ENCODE peak calls at places on chromosomes 3 and 15, in four cellular contexts. K is astrocyte of the spinal cord, L is psoas muscle, P is OCI-LY7. M is an unnamed sample.
A peak's percentile ranks its signal among the peaks of the same experiment; 100 is the strongest.

GRCh38 chr15:88509321-88509720 is 37.2 kb downstream of the DET1 start:
- DNase-seq in L (no peak), K (no peak), P (no peak), M (no peak)

GRCh38 chr3:172332256-172333041 is 115.8 kb downstream of the GHSR start:
- DNase-seq in P (peak; percentile 57), K (peak; percentile 49), L (no peak), M (peak; percentile 62)

GRCh38 chr15:45429974-45430792 is 51.8 kb upstream of the GATM start:
- DNase-seq in K (peak; percentile 60), L (peak; percentile 71), P (peak; percentile 53), M (peak; percentile 40)

GRCh38 chr15:78978601-78979179 is 33.8 kb upstream of the CTSH start:
- DNase-seq in K (no peak), P (no peak), L (no peak), M (no peak)

GRCh38 chr3:36763850-36764703 is at the start of gene DCLK3:
- DNase-seq in K (no peak), L (peak; percentile 18), P (no peak), M (no peak)

GRCh38 chr3:30795176-30795575 is 99.3 kb downstream of the GADL1 start:
- DNase-seq in L (no peak), K (peak; percentile 23), P (no peak), M (no peak)

GRCh38 chr15:75043509-75044257 is 20.3 kb downstream of the PPCDC start:
- DNase-seq in K (peak; percentile 100), P (peak; percentile 43), L (peak; percentile 96), M (peak; percentile 100)

GRCh38 chr3:61612211-61612995 is 51.0 kb downstream of the PTPRG start:
- DNase-seq in L (no peak), P (no peak), K (no peak), M (peak; percentile 50)

GRCh38 chr3:153050978-153051377 is 111.0 kb upstream of the RAP2B start:
- DNase-seq in L (no peak), K (no peak), P (no peak), M (no peak)

GRCh38 chr3:46276497-46277099 is 34.3 kb downstream of the CCR3 start:
- DNase-seq in L (no peak), K (no peak), P (peak; percentile 38), M (no peak)

GRCh38 chr15:60584355-60585023 is 105.5 kb upstream of the ICE2 start:
- DNase-seq in K (no peak), P (no peak), L (no peak), M (no peak)

GRCh38 chr3:72144773-72145505 is 360.0 kb upstream of the PROK2 start:
- DNase-seq in P (peak; percentile 49), L (no peak), K (no peak), M (no peak)

GRCh38 chr3:155553800-155554199 is 191.1 kb downstream of the PLCH1 start:
- DNase-seq in K (no peak), L (no peak), P (peak; percentile 85), M (no peak)

GRCh38 chr3:197847866-197848401 is 56.9 kb downstream of the LRCH3 start:
- DNase-seq in P (peak; percentile 77), L (no peak), K (peak; percentile 12), M (peak; percentile 25)

GRCh38 chr3:159200176-159200575 is 398.3 kb downstream of the MFSD1 start:
- DNase-seq in K (peak; percentile 88), P (no peak), L (no peak), M (peak; percentile 85)

GRCh38 chr3:183460059-183461052 is 31.9 kb upstream of the MCF2L2 start:
- DNase-seq in L (no peak), P (peak; percentile 49), K (no peak), M (no peak)

GRCh38 chr3:141682921-141683320 is 55.2 kb upstream of the RNF7 start:
- DNase-seq in L (no peak), K (no peak), P (no peak), M (no peak)

GRCh38 chr3:142898346-142899213 is 9.7 kb upstream of the PCOLCE2 start:
- DNase-seq in L (no peak), K (no peak), P (no peak), M (no peak)

GRCh38 chr3:42884324-42884723 is 8.6 kb upstream of the CYP8B1 start:
- DNase-seq in K (no peak), P (no peak), L (no peak), M (no peak)

GRCh38 chr3:153210116-153210515 is 48.1 kb downstream of the RAP2B start:
- DNase-seq in P (no peak), L (no peak), K (peak; percentile 48), M (peak; percentile 58)

GRCh38 chr3:132504375-132504921 is 87.1 kb downstream of the DNAJC13 start:
- DNase-seq in K (no peak), L (no peak), P (no peak), M (no peak)

GRCh38 chr15:101045236-101045646 is 126.1 kb downstream of the LRRK1 start:
- DNase-seq in K (peak; percentile 43), P (no peak), L (no peak), M (no peak)

GRCh38 chr3:52204337-52205073 is 6.5 kb downstream of the ALAS1 start:
- DNase-seq in P (no peak), K (no peak), L (no peak), M (no peak)

GRCh38 chr3:19934098-19934566 is at the start of gene EFHB:
- DNase-seq in P (no peak), K (peak; percentile 27), L (no peak), M (peak; percentile 21)

GRCh38 chr3:15359677-15360397 is 27.5 kb upstream of the SH3BP5 start:
- DNase-seq in K (peak; percentile 24), P (no peak), L (no peak), M (peak; percentile 12)

GRCh38 chr3:152195206-152195605 is 73.5 kb upstream of the MBNL1 start:
- DNase-seq in P (no peak), L (no peak), K (no peak), M (no peak)

GRCh38 chr15:77627581-77627980 is 5.1 kb downstream of the LINGO1 start:
- DNase-seq in P (no peak), L (no peak), K (no peak), M (no peak)
- H3K4me3 ChIP-seq in P (no peak overlapping the region), L (no peak overlapping the region), K (no peak overlapping the region), M (no peak overlapping the region)

GRCh38 chr15:37101634-37102314 is 1.4 kb upstream of the MEIS2 start:
- DNase-seq in L (peak; percentile 84), K (peak; percentile 82), P (peak; percentile 81), M (peak; percentile 69)
- TF ChIP-seq CTCF in L (no peak), K (no peak), P (no peak), M (no peak)

DNA sequence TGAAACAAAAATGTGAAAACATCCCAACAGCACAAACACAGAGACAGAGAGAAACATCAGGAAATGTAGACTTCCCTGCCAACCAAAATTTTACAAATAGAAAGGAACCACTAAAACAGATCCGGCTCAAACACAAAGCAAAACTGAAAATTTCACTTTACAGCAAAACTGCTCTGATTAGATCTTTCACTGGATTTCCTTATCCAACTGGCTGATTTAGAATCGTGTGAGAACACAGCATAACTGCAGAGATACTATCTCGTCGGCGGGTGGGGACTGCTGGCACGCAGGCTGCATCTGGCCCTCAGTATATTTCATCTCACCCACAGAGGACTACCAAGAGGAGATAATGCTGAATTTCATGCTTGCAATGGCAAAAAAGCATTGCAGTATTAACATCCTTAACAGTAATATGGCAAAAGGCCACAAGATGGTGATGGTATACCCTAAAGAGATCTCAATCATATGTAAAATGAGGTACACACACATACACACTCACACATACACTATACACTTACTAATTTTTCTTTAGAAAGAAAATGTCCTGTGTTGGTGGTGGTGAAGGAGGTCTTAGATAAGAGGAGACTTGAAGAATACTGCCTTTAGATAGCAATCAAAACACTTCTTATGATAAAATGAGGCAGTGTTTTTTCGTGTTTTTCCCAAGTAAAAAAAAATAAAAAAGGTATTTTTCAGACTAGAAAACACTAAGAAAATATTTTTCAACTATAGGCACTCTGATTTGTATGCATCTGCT is 10.6 kb upstream of the LEO1 start:
- DNase-seq in L (peak; percentile 25), P (peak; percentile 88), K (peak; percentile 80), M (peak; percentile 83)
- H3K4me3 ChIP-seq in L (peak overlapping the region; percentile 49), P (peak overlapping the region; percentile 22), K (no peak overlapping the region), M (peak overlapping the region; percentile 42)

DNA sequence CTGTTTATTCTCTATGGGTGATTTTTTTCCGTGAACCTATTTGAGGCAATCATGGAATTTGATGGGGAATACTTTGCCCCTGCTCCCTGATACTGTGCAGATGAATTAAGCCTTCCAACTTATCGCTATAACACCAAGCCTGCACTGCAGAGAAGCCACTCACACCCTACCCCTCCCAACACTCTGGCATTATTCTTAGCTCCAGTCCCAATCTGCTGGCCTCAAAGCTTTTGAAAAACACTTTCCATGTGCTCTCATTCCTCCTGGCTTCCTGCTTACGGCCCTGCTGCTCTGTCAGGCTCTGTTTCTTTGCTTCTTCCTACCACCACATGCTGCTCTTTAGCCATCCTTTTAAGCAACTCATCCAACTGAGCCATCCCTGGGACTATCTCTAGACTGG is 327.8 kb upstream of the SLCO3A1 start:
- DNase-seq in P (no peak), L (no peak), K (no peak), M (no peak)
- TF ChIP-seq CTCF in P (no peak), L (no peak), K (no peak), M (no peak)

DNA sequence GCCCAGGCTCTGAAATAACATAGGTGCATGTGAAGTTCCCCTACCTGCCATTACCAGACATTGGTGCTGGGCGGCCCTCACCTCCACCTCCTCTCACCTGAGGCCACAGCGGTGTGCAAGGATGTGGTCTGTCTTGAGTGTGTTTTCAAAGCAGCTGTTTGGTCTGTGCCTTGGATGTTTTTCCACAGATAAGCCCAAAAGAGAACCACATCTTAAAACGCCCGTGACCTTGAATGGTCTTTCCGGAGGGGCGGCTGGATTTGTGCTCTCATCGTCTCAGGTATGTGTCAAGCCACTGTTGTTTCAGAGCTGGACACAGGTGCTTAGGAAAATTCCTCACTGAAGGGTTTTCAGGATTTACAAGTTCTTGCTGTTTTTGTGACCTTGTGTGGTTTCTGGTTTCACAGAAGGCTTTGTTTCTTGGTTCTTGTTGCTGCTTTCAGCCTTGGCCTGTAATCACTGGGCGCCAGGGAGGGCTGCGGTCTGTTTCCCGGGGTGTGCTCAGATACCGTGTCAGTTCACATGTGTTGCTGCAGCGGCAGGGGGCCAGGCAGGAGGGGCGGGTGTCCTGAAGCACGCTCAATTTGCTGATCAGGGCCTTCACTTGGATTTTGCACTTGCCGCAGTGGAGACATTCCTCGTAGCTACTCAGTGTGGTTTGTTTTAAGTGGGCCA is 128.4 kb downstream of the IGF1R start:
- DNase-seq in L (peak; percentile 39), P (no peak), K (peak; percentile 88), M (peak; percentile 85)
- H3K4me3 ChIP-seq in L (no peak overlapping the region), P (no peak overlapping the region), K (no peak overlapping the region), M (no peak overlapping the region)

GRCh38 chr3:146640361-146640760 is 35.2 kb upstream of the PLSCR5 start:
- DNase-seq in L (no peak), K (no peak), P (no peak), M (no peak)

GRCh38 chr3:146640955-146641867 is 36.1 kb upstream of the PLSCR5 start:
- DNase-seq in L (no peak), K (peak; percentile 73), P (peak; percentile 42), M (peak; percentile 44)

GRCh38 chr3:146636881-146637280 is 31.7 kb upstream of the PLSCR5 start:
- DNase-seq in K (no peak), L (no peak), P (no peak), M (no peak)

GRCh38 chr3:146637871-146638270 is 32.7 kb upstream of the PLSCR5 start:
- DNase-seq in P (no peak), K (no peak), L (no peak), M (peak; percentile 47)

GRCh38 chr3:146638718-146639117 is 33.6 kb upstream of the PLSCR5 start:
- DNase-seq in P (peak; percentile 2), L (no peak), K (no peak), M (no peak)
- TF ChIP-seq CTCF in P (peak; percentile 72), L (peak; percentile 15), K (peak; percentile 54), M (peak; percentile 61)

GRCh38 chr15:80550219-80550909 is 144.7 kb upstream of the ABHD17C start:
- DNase-seq in K (peak; percentile 97), L (no peak), P (no peak), M (peak; percentile 94)
- H3K4me3 ChIP-seq in K (peak overlapping the region; percentile 35), L (no peak overlapping the region), P (no peak overlapping the region), M (no peak overlapping the region)